ENCODE peak calls at places on chromosome 13, in eight cellular contexts. One of them, this sample, is unnamed. For H3K4me1, the result is how much of the 10 kb centered on the place peaks cover.

GRCh38 chr13:28137556-28137955 is 789 bp upstream of the PAN3 start:
- DNase-seq in H1: no peak
- DNase-seq in breast epithelium: no peak
- DNase-seq in transverse colon: no peak
- DNase-seq in vagina: no peak
- DNase-seq in stomach: no peak
- DNase-seq in GM23338: no peak
- DNase-seq in sigmoid colon: no peak
- DNase-seq in this sample: no peak

GRCh38 chr13:95382906-95383305 is 81.7 kb upstream of the ABCC4 start:
- DNase-seq in H1: no peak
- DNase-seq in breast epithelium: no peak
- DNase-seq in transverse colon: no peak
- DNase-seq in vagina: no peak
- DNase-seq in stomach: no peak
- DNase-seq in GM23338: no peak
- DNase-seq in sigmoid colon: peak
- DNase-seq in this sample: no peak

GRCh38 chr13:77871596-77871995 is 47.0 kb downstream of the EDNRB start:
- DNase-seq in H1: no peak
- DNase-seq in breast epithelium: no peak
- DNase-seq in transverse colon: no peak
- DNase-seq in vagina: no peak
- DNase-seq in stomach: no peak
- DNase-seq in GM23338: no peak
- DNase-seq in sigmoid colon: no peak
- DNase-seq in this sample: no peak

GRCh38 chr13:46683879-46684278 is 113.1 kb downstream of the ESD start:
- DNase-seq in H1: no peak
- DNase-seq in breast epithelium: no peak
- DNase-seq in transverse colon: no peak
- DNase-seq in vagina: no peak
- DNase-seq in stomach: no peak
- DNase-seq in GM23338: no peak
- DNase-seq in sigmoid colon: no peak
- DNase-seq in this sample: no peak

GRCh38 chr13:35228536-35228935 is 248.0 kb downstream of the MAB21L1 start:
- DNase-seq in H1: no peak
- DNase-seq in breast epithelium: no peak
- DNase-seq in transverse colon: no peak
- DNase-seq in vagina: no peak
- DNase-seq in stomach: no peak
- DNase-seq in GM23338: no peak
- DNase-seq in sigmoid colon: no peak
- DNase-seq in this sample: no peak

GRCh38 chr13:77952276-77952675 is 33.6 kb upstream of the EDNRB start:
- DNase-seq in H1: no peak
- DNase-seq in breast epithelium: no peak
- DNase-seq in transverse colon: no peak
- DNase-seq in vagina: no peak
- DNase-seq in stomach: no peak
- DNase-seq in GM23338: peak
- DNase-seq in sigmoid colon: no peak
- DNase-seq in this sample: no peak

GRCh38 chr13:20873348-20873747 is 29.2 kb downstream of the XPO4 start:
- DNase-seq in H1: no peak
- DNase-seq in breast epithelium: no peak
- DNase-seq in transverse colon: no peak
- DNase-seq in vagina: no peak
- DNase-seq in stomach: no peak
- DNase-seq in GM23338: no peak
- DNase-seq in sigmoid colon: no peak
- DNase-seq in this sample: peak

GRCh38 chr13:46339035-46339666 is 47.9 kb downstream of the RUBCNL start:
- DNase-seq in H1: no peak
- DNase-seq in breast epithelium: no peak
- DNase-seq in transverse colon: peak
- DNase-seq in vagina: no peak
- DNase-seq in stomach: no peak
- DNase-seq in GM23338: no peak
- DNase-seq in sigmoid colon: no peak
- DNase-seq in this sample: no peak

GRCh38 chr13:114234266-114234644 is 442 bp upstream of the CDC16 start:
- DNase-seq in H1: no peak
- DNase-seq in breast epithelium: no peak
- DNase-seq in transverse colon: no peak
- DNase-seq in vagina: no peak
- DNase-seq in stomach: no peak
- DNase-seq in GM23338: peak
- DNase-seq in sigmoid colon: no peak
- DNase-seq in this sample: no peak

GRCh38 chr13:79398915-79399314 is 7.1 kb downstream of the RBM26 start:
- DNase-seq in H1: no peak
- DNase-seq in breast epithelium: no peak
- DNase-seq in transverse colon: no peak
- DNase-seq in vagina: no peak
- DNase-seq in stomach: no peak
- DNase-seq in GM23338: no peak
- DNase-seq in sigmoid colon: no peak
- DNase-seq in this sample: no peak

GRCh38 chr13:113653264-113654174 is 4.5 kb downstream of the ATP4B start:
- DNase-seq in H1: no peak
- DNase-seq in breast epithelium: no peak
- DNase-seq in transverse colon: peak
- DNase-seq in vagina: no peak
- DNase-seq in stomach: peak
- DNase-seq in GM23338: no peak
- DNase-seq in sigmoid colon: peak
- DNase-seq in this sample: no peak

GRCh38 chr13:63184693-63185092 is 1769.0 kb upstream of the PCDH20 start:
- DNase-seq in H1: peak
- DNase-seq in breast epithelium: no peak
- DNase-seq in transverse colon: no peak
- DNase-seq in vagina: no peak
- DNase-seq in stomach: no peak
- DNase-seq in GM23338: peak
- DNase-seq in sigmoid colon: no peak
- DNase-seq in this sample: no peak

GRCh38 chr13:112060899-112061366 is 6.0 kb upstream of the SOX1 start:
- DNase-seq in H1: no peak
- DNase-seq in breast epithelium: no peak
- DNase-seq in transverse colon: no peak
- DNase-seq in vagina: no peak
- DNase-seq in stomach: no peak
- DNase-seq in GM23338: peak
- DNase-seq in sigmoid colon: no peak
- DNase-seq in this sample: no peak

GRCh38 chr13:29428310-29428991 is 167.0 kb downstream of the SLC7A1 start:
- DNase-seq in H1: peak
- DNase-seq in breast epithelium: no peak
- DNase-seq in transverse colon: no peak
- DNase-seq in vagina: no peak
- DNase-seq in stomach: no peak
- DNase-seq in GM23338: peak
- DNase-seq in sigmoid colon: no peak
- DNase-seq in this sample: no peak

GRCh38 chr13:109271555-109271954 is 514.8 kb downstream of the IRS2 start:
- DNase-seq in H1: no peak
- DNase-seq in breast epithelium: no peak
- DNase-seq in transverse colon: no peak
- DNase-seq in vagina: no peak
- DNase-seq in stomach: no peak
- DNase-seq in GM23338: no peak
- DNase-seq in sigmoid colon: no peak
- DNase-seq in this sample: no peak
- TF ChIP-seq POLR2AphosphoS5 in H1: no peak
- TF ChIP-seq POLR2AphosphoS5 in breast epithelium: no peak
- TF ChIP-seq POLR2AphosphoS5 in transverse colon: no peak
- TF ChIP-seq POLR2AphosphoS5 in vagina: no peak
- TF ChIP-seq POLR2AphosphoS5 in stomach: no peak
- TF ChIP-seq POLR2AphosphoS5 in GM23338: no peak
- TF ChIP-seq POLR2AphosphoS5 in sigmoid colon: no peak
- TF ChIP-seq POLR2AphosphoS5 in this sample: no peak

GRCh38 chr13:97279913-97280312 is 57.8 kb downstream of the MBNL2 start:
- DNase-seq in H1: no peak
- DNase-seq in breast epithelium: no peak
- DNase-seq in transverse colon: no peak
- DNase-seq in vagina: no peak
- DNase-seq in stomach: no peak
- DNase-seq in GM23338: no peak
- DNase-seq in sigmoid colon: no peak
- DNase-seq in this sample: peak

GRCh38 chr13:97280478-97280877 is 58.3 kb downstream of the MBNL2 start:
- DNase-seq in H1: no peak
- DNase-seq in breast epithelium: no peak
- DNase-seq in transverse colon: no peak
- DNase-seq in vagina: no peak
- DNase-seq in stomach: no peak
- DNase-seq in GM23338: no peak
- DNase-seq in sigmoid colon: no peak
- DNase-seq in this sample: no peak

GRCh38 chr13:97279079-97279411 is 56.9 kb downstream of the MBNL2 start:
- DNase-seq in H1: no peak
- DNase-seq in breast epithelium: no peak
- DNase-seq in transverse colon: no peak
- DNase-seq in vagina: no peak
- DNase-seq in stomach: no peak
- DNase-seq in GM23338: no peak
- DNase-seq in sigmoid colon: no peak
- DNase-seq in this sample: no peak

GRCh38 chr13:97276862-97277269 is 54.7 kb downstream of the MBNL2 start:
- DNase-seq in H1: no peak
- DNase-seq in breast epithelium: no peak
- DNase-seq in transverse colon: no peak
- DNase-seq in vagina: no peak
- DNase-seq in stomach: no peak
- DNase-seq in GM23338: no peak
- DNase-seq in sigmoid colon: no peak
- DNase-seq in this sample: no peak

DNA sequence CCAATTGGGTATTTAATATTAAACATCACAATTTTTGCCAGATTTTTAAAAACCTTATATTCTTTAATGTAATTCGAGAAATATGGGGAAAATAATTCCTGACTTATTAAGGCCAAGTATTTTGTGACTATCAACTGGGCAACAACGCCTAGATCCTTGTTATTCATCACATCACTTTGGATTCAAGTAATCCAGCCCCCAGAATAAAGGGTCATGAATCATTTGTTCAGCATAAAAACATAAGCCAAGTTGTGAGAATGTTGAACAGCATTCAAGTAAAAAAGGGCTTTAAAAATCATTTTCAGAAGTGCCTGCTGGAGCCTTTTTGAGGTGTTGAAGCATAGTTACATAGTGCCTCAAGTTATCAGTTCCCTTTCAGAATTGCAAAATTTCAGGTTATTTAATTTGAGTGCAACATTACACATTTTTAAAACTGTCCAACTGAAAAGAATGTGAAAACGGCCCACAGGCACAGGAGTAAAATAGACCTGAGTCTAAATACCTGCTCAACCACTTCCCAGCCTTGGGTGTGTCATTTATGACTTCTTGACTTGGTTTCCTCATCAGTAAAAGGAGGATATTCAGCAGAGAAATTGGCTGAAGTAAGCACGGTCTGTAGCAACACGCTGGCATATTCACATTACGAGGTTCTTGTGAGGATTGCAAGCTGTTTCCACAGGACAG is 56.4 kb downstream of the MBNL2 start:
- DNase-seq in H1: no peak
- DNase-seq in breast epithelium: no peak
- DNase-seq in transverse colon: no peak
- DNase-seq in vagina: no peak
- DNase-seq in stomach: no peak
- DNase-seq in GM23338: no peak
- DNase-seq in sigmoid colon: no peak
- DNase-seq in this sample: no peak
- H3K4me1 ChIP-seq in H1: under half
- H3K4me1 ChIP-seq in breast epithelium: under half
- H3K4me1 ChIP-seq in transverse colon: under half
- H3K4me1 ChIP-seq in vagina: half or more
- H3K4me1 ChIP-seq in stomach: half or more
- H3K4me1 ChIP-seq in GM23338: under half
- H3K4me1 ChIP-seq in sigmoid colon: half or more
- H3K4me1 ChIP-seq in this sample: half or more

DNA sequence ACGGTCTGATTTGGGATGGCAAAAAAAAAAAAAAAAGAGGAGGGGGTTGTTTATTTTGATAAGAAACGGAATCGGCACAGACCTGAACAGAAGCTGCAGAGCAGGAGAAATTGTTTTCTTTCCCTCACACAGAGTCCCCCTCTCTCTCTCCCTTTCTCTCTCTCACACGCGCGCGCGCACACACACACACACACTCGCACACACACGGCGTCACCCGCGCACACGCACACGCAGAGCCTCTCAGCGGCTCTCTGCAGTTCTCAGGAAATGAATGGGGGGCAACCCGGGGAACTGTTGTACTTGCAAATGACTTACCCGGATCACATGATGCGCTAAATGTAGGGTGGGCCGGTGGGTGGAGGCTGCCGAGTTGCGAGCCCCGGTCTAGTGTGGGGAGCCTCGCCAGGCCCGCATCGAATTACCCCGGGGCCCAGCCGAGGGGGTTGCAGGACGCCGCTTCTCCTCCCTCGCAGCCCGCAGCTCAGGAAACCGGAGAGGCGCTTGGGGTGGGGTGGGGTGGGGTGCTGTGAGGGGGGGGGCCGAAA is 475 bp downstream of the KLF12 start:
- DNase-seq in H1: peak
- DNase-seq in breast epithelium: peak
- DNase-seq in transverse colon: peak
- DNase-seq in vagina: no peak
- DNase-seq in stomach: peak
- DNase-seq in GM23338: peak
- DNase-seq in sigmoid colon: peak
- DNase-seq in this sample: peak
- TF ChIP-seq POLR2AphosphoS5 in H1: peak
- TF ChIP-seq POLR2AphosphoS5 in breast epithelium: no peak
- TF ChIP-seq POLR2AphosphoS5 in transverse colon: peak
- TF ChIP-seq POLR2AphosphoS5 in vagina: no peak
- TF ChIP-seq POLR2AphosphoS5 in stomach: peak
- TF ChIP-seq POLR2AphosphoS5 in GM23338: peak
- TF ChIP-seq POLR2AphosphoS5 in sigmoid colon: peak
- TF ChIP-seq POLR2AphosphoS5 in this sample: no peak

DNA sequence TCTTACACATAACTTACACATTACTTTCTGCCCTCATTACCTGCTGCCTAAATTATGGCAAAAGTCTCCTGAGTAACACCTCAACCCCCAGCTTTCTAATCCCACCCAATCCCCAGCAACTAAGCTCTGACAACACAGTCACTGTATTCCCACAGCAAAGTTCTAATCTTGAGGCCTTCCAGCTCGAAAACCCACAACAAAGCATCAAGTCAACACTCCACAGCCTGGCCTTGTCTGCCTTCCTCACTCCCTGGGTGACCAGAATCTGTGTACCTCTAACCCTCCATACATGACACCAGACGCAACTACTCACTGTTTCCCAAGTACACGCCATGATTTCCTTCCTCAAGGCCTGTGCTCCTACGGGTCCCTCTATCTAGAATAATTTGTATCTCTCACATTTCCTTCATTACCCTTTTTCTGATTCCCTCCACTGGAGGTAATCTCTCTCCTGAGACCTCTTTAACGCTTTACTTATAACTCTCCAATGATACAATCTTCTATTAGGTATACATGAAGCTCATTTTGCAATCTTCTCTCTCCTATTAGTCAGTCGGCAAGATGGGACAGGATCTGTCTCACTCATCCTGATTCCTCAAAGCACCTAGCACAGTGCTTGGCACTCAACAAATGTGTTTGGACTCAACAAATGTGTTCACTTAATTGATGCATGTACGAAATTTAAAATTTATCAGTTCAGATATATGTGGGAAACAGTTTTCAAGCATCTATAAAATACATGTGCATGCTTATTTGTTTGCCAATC is 87.6 kb upstream of the DOCK9 start:
- DNase-seq in H1: no peak
- DNase-seq in breast epithelium: no peak
- DNase-seq in transverse colon: no peak
- DNase-seq in vagina: no peak
- DNase-seq in stomach: no peak
- DNase-seq in GM23338: no peak
- DNase-seq in sigmoid colon: no peak
- DNase-seq in this sample: no peak
- H3K4me1 ChIP-seq in H1: under half
- H3K4me1 ChIP-seq in breast epithelium: under half
- H3K4me1 ChIP-seq in transverse colon: under half
- H3K4me1 ChIP-seq in vagina: under half
- H3K4me1 ChIP-seq in stomach: half or more
- H3K4me1 ChIP-seq in GM23338: under half
- H3K4me1 ChIP-seq in sigmoid colon: half or more
- H3K4me1 ChIP-seq in this sample: under half